ENCODE peak calls at places on chromosomes 16 and 17, in six cellular contexts. F is tibial artery, A is PC-3, C is left ventricle myocardium inferior, G is ovary, V is aorta. E is an unnamed sample.

GRCh38 chr16:981695-982151 is at the start of gene SOX8:
- DNase-seq in A (no peak), C (no peak), F (no peak), G (no peak), V (peak; percentile 66), E (no peak)

GRCh38 chr17:45578516-45579455 is 88.3 kb upstream of the PLEKHM1 start:
- DNase-seq in A (no peak), V (no peak), C (no peak), F (no peak), G (no peak), E (peak; percentile 45)

GRCh38 chr17:3965123-3965800 is 1.0 kb upstream of the ATP2A3 start:
- DNase-seq in F (peak; percentile 77), C (peak; percentile 59), V (peak; percentile 85), G (no peak), A (peak; percentile 54), E (no peak)

GRCh38 chr16:10122546-10122945 is 59.7 kb downstream of the GRIN2A start:
- DNase-seq in C (no peak), G (no peak), V (no peak), F (no peak), A (peak; percentile 31), E (no peak)

GRCh38 chr17:81866440-81867122 is 4.6 kb downstream of the ARHGDIA start:
- DNase-seq in C (no peak), V (no peak), G (no peak), A (no peak), F (no peak), E (no peak)

GRCh38 chr16:74951676-74952075 is 33.2 kb downstream of the WDR59 start:
- DNase-seq in C (no peak), V (no peak), F (peak; percentile 24), A (no peak), G (no peak), E (no peak)

GRCh38 chr17:72683506-72684404 is 408.7 kb downstream of the SLC39A11 start:
- DNase-seq in F (peak; percentile 72), C (no peak), V (no peak), G (no peak), A (peak; percentile 100), E (peak; percentile 19)

GRCh38 chr17:28549274-28550132 is 2.9 kb downstream of the UNC119 start:
- DNase-seq in A (no peak), F (no peak), G (no peak), V (no peak), C (no peak), E (no peak)

GRCh38 chr16:80569440-80570105 is 28.8 kb downstream of the DYNLRB2 start:
- DNase-seq in C (no peak), F (no peak), V (no peak), A (peak; percentile 82), G (no peak), E (no peak)

GRCh38 chr17:56751145-56751743 is 82.5 kb downstream of the C17orf67 start:
- DNase-seq in C (no peak), F (no peak), G (no peak), V (no peak), A (peak; percentile 5), E (no peak)

GRCh38 chr17:68387485-68387884 is 69.8 kb downstream of the WIPI1 start:
- DNase-seq in V (no peak), A (no peak), C (no peak), F (no peak), G (no peak), E (no peak)

GRCh38 chr17:41917957-41918391 is 777 bp downstream of the ACLY start:
- DNase-seq in V (peak; percentile 76), G (peak; percentile 67), A (peak; percentile 33), C (peak; percentile 70), F (peak; percentile 74), E (no peak)

GRCh38 chr16:82108774-82109173 is 61.2 kb downstream of the MPHOSPH6 start:
- DNase-seq in A (no peak), C (no peak), V (no peak), G (no peak), F (no peak), E (no peak)

GRCh38 chr16:1917665-1918111 is 527 bp downstream of the HS3ST6 start:
- DNase-seq in V (no peak), A (no peak), G (no peak), F (no peak), C (no peak), E (no peak)

GRCh38 chr17:50708050-50709000 is 611 bp upstream of the ANKRD40 start:
- DNase-seq in G (no peak), F (no peak), A (peak; percentile 41), V (no peak), C (no peak), E (no peak)

GRCh38 chr17:75910699-75911098 is 6.0 kb upstream of the MRPL38 start:
- DNase-seq in F (no peak), A (no peak), C (no peak), G (no peak), V (peak; percentile 33), E (no peak)

GRCh38 chr17:44840274-44840673 is 7.4 kb upstream of the HIGD1B start:
- DNase-seq in G (no peak), C (no peak), F (no peak), A (no peak), V (no peak), E (no peak)

GRCh38 chr17:78127888-78128615 is 503 bp downstream of the TMC6 start:
- DNase-seq in V (no peak), C (no peak), F (no peak), G (no peak), A (peak; percentile 57), E (no peak)

GRCh38 chr16:47143329-47143676 is 442 bp downstream of the NETO2 start:
- DNase-seq in A (peak; percentile 74), F (no peak), G (no peak), C (peak; percentile 47), V (peak; percentile 66), E (peak; percentile 4)

GRCh38 chr17:61570118-61570517 is 20.9 kb downstream of the NACA2 start:
- DNase-seq in F (no peak), A (peak; percentile 73), G (no peak), V (no peak), C (no peak), E (no peak)

GRCh38 chr17:2931901-2932300 is 131.5 kb downstream of the OR1D5 start:
- DNase-seq in G (no peak), F (no peak), V (no peak), A (no peak), C (no peak), E (no peak)

GRCh38 chr17:18980682-18981384 is 23.7 kb downstream of the FAM83G start:
- DNase-seq in G (no peak), V (no peak), C (no peak), F (no peak), A (no peak), E (no peak)

GRCh38 chr17:18978655-18979054 is 25.9 kb downstream of the FAM83G start:
- DNase-seq in G (no peak), C (no peak), V (no peak), F (no peak), A (no peak), E (no peak)

GRCh38 chr17:18981642-18982424 is 22.7 kb downstream of the FAM83G start:
- DNase-seq in F (no peak), G (no peak), C (no peak), V (no peak), A (peak; percentile 81), E (no peak)

GRCh38 chr17:18984273-18985114 is 20.1 kb downstream of the FAM83G start:
- DNase-seq in C (no peak), A (peak; percentile 20), G (no peak), V (no peak), F (no peak), E (no peak)

DNA sequence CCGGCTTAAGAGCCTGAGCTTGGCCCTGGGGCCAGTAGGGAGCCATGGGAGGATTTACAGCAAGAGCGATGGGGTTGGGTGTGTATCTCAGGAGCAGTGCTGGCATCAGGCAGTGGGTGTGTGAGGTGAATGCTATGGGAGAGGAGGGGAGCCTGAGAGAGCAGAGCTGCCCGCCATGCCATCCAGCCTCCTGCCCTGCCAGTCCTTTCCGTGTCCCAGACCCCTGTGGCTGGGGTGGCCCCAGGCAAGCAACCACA is 23.3 kb downstream of the FAM83G start:
- DNase-seq in F (no peak), G (no peak), C (no peak), V (no peak), A (no peak), E (no peak)
- H3K27ac ChIP-seq in F (no peak overlapping the region), G (no peak overlapping the region), C (no peak overlapping the region), V (no peak overlapping the region), A (peak overlapping the region; percentile 40), E (no peak overlapping the region)

DNA sequence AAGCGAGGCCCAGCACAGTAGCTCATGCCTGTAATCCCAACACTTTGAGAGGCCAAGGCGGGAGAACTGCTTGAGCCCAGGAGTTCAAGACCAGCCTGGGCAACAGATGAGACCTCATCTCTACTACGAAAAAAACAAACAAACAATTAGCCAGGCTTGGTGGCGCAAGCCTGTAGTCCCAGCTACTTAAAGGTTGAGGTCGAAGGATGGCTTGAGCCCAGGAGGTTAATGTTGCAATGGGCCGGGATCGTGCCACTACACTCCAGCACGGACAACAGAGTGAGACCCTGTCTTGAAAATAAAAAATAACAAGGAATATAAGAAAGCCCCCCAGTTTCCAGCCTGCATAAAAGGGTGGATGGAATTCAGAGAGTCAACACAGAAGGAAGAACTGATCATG is 40.3 kb downstream of the ARHGAP17 start:
- DNase-seq in C (no peak), V (no peak), G (no peak), A (no peak), F (no peak), E (no peak)
- H3K27ac ChIP-seq in C (peak overlapping the region; percentile 88), V (no peak overlapping the region), G (no peak overlapping the region), A (no peak overlapping the region), F (peak overlapping the region; percentile 69), E (peak overlapping the region; percentile 67)

DNA sequence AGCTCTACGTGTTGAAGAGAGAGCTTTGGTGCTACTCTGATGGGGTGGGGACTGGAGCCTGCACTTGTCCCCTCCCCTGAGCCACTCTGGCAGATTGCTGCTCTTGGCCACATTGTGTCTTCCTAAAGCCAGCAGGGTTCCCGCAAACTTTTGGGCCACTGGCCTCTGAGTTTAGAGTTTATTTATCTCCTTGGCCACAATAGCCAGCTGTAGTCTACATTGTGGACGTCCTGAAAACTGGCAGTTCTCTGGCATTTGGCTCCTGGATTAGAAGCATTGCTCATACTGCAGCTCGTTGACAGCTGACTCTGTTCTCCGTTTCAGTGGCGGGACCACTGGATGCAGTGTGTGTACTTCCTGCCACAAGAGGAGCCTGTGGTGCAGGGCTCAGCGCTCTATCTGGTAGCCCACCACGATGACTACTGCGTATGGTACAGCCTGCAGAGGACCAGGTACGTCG is 34.6 kb downstream of the PRMT7 start:
- DNase-seq in C (no peak), G (no peak), F (no peak), A (no peak), V (no peak), E (peak; percentile 89)
- H3K27ac ChIP-seq in C (peak overlapping the region; percentile 61), G (no peak overlapping the region), F (no peak overlapping the region), A (no peak overlapping the region), V (no peak overlapping the region), E (peak overlapping the region; percentile 90)

DNA sequence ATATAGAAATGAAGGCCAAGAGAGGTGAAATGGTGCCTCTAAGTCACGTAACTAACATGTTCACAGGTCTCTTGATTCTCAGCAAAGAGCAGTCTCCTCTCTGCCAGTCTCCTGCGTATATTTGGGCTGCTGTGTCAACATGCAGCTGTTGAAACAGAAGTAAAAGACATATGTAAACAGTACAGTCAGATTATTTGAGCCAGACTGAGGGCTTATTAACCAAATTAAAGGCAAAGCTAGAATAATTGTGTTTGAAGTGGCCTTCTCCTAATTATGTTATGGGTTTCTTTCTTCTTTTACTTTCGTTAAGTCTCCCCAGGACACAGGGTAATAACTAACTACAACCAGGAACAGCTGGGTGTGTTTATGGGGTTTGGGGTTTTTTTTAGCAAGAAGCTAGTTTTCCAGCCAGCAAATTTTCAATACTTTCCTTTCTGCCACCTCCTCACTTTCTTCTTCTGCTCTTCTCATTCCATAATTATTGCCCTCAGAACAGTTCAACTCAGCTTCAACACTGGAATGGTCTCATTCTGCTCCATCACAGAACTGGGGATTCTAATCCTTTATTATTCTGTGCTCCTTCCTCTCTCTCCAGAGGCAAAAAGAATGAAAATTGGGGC is 18.4 kb downstream of the G6PC1 start:
- DNase-seq in C (no peak), A (no peak), G (no peak), F (no peak), V (no peak), E (no peak)
- H3K27ac ChIP-seq in C (no peak overlapping the region), A (no peak overlapping the region), G (no peak overlapping the region), F (peak overlapping the region; percentile 51), V (no peak overlapping the region), E (no peak overlapping the region)